ENCODE peak calls at places on chromosomes 1 and 21, in seven cellular contexts. E, Q, G, J, U, Z and X are unnamed samples. For H3K4me1, the result is how much of the 10 kb centered on the place peaks cover.

GRCh38 chr1:159076753-159077656 is at the start of gene AIM2:
- DNase-seq in G (no peak), J (no peak), Q (no peak), U (peak), Z (peak), E (no peak), X (peak)

GRCh38 chr1:181038399-181038873 is 4.7 kb downstream of the MR1 start:
- DNase-seq in E (no peak), G (peak), U (peak), Z (peak), J (no peak), Q (no peak), X (peak)

GRCh38 chr1:232684331-232685105 is 54.6 kb upstream of the SIPA1L2 start:
- DNase-seq in E (no peak), G (no peak), Z (no peak), Q (no peak), U (no peak), J (no peak), X (no peak)

GRCh38 chr1:182157187-182157586 is 95.7 kb upstream of the ZNF648 start:
- DNase-seq in U (no peak), J (no peak), G (no peak), Q (no peak), Z (no peak), E (no peak), X (no peak)

GRCh38 chr1:227768640-227769039 is 33.4 kb downstream of the SNAP47 start:
- DNase-seq in Q (no peak), E (no peak), U (no peak), Z (no peak), J (no peak), G (no peak), X (no peak)

GRCh38 chr1:213538251-213538650 is 449.5 kb upstream of the PROX1 start:
- DNase-seq in J (no peak), Z (no peak), U (no peak), E (no peak), Q (no peak), G (no peak), X (no peak)

GRCh38 chr1:68470388-68470970 is 20.7 kb upstream of the RPE65 start:
- DNase-seq in Z (no peak), J (no peak), E (no peak), Q (no peak), U (peak), G (no peak), X (no peak)

GRCh38 chr1:206540044-206540758 is 32.9 kb downstream of the RASSF5 start:
- DNase-seq in U (peak), Q (no peak), E (peak), Z (peak), J (no peak), G (no peak), X (no peak)

GRCh38 chr1:228058172-228058980 is 24.1 kb upstream of the ARF1 start:
- DNase-seq in G (no peak), E (no peak), Z (peak), Q (no peak), U (no peak), J (no peak), X (no peak)

GRCh38 chr1:183652547-183653467 is at the start of gene APOBEC4:
- DNase-seq in U (peak), Q (no peak), G (no peak), E (no peak), J (no peak), Z (no peak), X (no peak)

GRCh38 chr1:29503441-29503840 is 267.1 kb downstream of the PTPRU start:
- DNase-seq in Q (no peak), J (no peak), Z (no peak), E (no peak), U (no peak), G (no peak), X (no peak)

DNA sequence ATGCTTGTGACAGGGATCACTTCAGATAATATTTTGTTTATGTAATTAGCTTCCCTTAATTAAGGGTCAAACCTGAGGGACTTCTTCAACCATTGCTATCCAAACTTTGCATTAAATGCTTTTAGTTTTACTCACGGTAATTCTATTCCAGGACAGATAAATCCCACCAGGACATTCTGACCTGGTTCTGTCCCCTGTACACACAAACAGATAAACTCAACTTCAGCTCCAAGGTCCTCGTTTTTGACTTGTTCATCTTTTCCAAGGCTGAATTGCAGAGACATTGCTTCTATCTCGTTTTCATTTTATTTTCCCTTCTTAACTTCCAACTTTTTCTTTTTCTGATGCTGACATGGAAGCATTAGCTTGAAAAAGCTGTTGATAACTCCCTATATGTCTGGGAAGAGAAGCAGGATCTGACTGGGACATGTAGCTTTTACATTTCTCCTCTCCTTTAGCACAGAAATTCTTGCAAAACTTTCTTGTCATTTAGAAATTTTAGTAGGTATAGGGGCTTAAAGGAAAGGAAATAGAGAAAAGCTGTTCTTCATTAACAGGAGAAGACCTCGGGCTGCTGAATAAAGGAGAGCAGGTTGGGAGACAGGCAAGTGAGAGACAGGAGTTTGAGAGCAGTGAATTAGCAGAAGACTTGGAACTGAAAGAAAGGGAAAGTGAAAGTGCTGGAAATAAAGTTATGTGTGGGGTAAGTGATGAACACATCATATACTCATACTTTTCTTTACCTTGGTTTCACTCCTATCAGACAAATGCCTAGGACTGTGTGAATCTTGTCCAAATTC is 231.7 kb upstream of the B3GALT2 start:
- DNase-seq in E (no peak), J (no peak), Q (no peak), Z (no peak), U (peak), G (no peak), X (no peak)
- H3K4me3 ChIP-seq in E (peak), J (peak), Q (peak), Z (peak), U (no peak), G (no peak), X (peak)

GRCh38 chr21:45873866-45874265 is 107.7 kb upstream of the COL6A1 start:
- DNase-seq in G (no peak), E (no peak), Z (peak), U (no peak), J (no peak), Q (peak), X (no peak)
- H3K4me1 ChIP-seq in G (under half), E (under half), Z (under half), U (under half), J (under half), Q (under half), X (under half)

GRCh38 chr1:155967410-155968400 is 10.6 kb downstream of the ARHGEF2 start:
- DNase-seq in G (no peak), E (no peak), U (no peak), Z (no peak), J (no peak), Q (no peak), X (no peak)
- H3K4me3 ChIP-seq in G (no peak), E (peak), U (no peak), Z (no peak), J (peak), Q (no peak), X (no peak)

GRCh38 chr1:40315239-40315794 is 1.8 kb downstream of the COL9A2 start:
- DNase-seq in Z (peak), U (peak), J (peak), Q (peak), E (peak), G (no peak), X (peak)
- H3K4me1 ChIP-seq in Z (under half), U (under half), J (under half), Q (under half), E (under half), G (under half), X (half or more)

GRCh38 chr1:1540015-1540816 is at the start of gene TMEM240:
- DNase-seq in G (no peak), Q (peak), U (peak), Z (peak), J (peak), E (peak), X (no peak)
- H3K4me3 ChIP-seq in G (no peak), Q (peak), U (peak), Z (peak), J (peak), E (peak), X (no peak)

GRCh38 chr1:30693820-30694219 is 29.6 kb downstream of the MATN1 start:
- DNase-seq in J (no peak), U (no peak), Z (no peak), G (no peak), E (no peak), Q (no peak), X (no peak)
- H3K4me1 ChIP-seq in J (under half), U (under half), Z (under half), G (under half), E (under half), Q (under half), X (under half)

GRCh38 chr1:225709101-225709500 is 56.2 kb upstream of the ENAH start:
- DNase-seq in Z (no peak), G (no peak), Q (no peak), U (no peak), J (no peak), E (no peak), X (no peak)
- H3K4me3 ChIP-seq in Z (no peak), G (no peak), Q (no peak), U (no peak), J (no peak), E (no peak), X (no peak)

GRCh38 chr1:244431166-244431565 is 20.5 kb downstream of the ADSS2 start:
- DNase-seq in Q (no peak), J (no peak), U (no peak), Z (no peak), G (no peak), E (no peak), X (no peak)
- H3K4me1 ChIP-seq in Q (under half), J (under half), U (under half), Z (under half), G (under half), E (under half), X (under half)